ENCODE peak calls at places on chromosomes 1 and 21, in six cellular contexts. One of them, this sample, is unnamed.
A peak's percentile ranks its signal among the peaks of the same experiment; 100 is the strongest.

GRCh38 chr1:39902121-39902807 is 547 bp upstream of the MYCL start:
- DNase-seq in fibroblast of the conjunctiva: no peak
- DNase-seq in A549: peak; percentile 59
- DNase-seq in stimulated activated CD8-positive, alpha-beta memory T cell treated with anti-CD3 and anti-CD28 coated beads, Interleukin-15, amount 100 ng/mL, for 48 hours: peak; percentile 38
- DNase-seq in foreskin fibroblast: no peak
- DNase-seq in left ventricle myocardium inferior: peak; percentile 63
- DNase-seq in this sample: peak; percentile 60

GRCh38 chr1:219120625-219121544 is 52.8 kb upstream of the LYPLAL1 start:
- DNase-seq in left ventricle myocardium inferior: no peak
- DNase-seq in foreskin fibroblast: peak; percentile 92
- DNase-seq in stimulated activated CD8-positive, alpha-beta memory T cell treated with anti-CD3 and anti-CD28 coated beads, Interleukin-15, amount 100 ng/mL, for 48 hours: no peak
- DNase-seq in A549: peak; percentile 53
- DNase-seq in fibroblast of the conjunctiva: peak; percentile 96
- DNase-seq in this sample: no peak

GRCh38 chr1:181369416-181369815 is 113.9 kb upstream of the CACNA1E start:
- DNase-seq in foreskin fibroblast: no peak
- DNase-seq in fibroblast of the conjunctiva: no peak
- DNase-seq in stimulated activated CD8-positive, alpha-beta memory T cell treated with anti-CD3 and anti-CD28 coated beads, Interleukin-15, amount 100 ng/mL, for 48 hours: no peak
- DNase-seq in A549: no peak
- DNase-seq in left ventricle myocardium inferior: no peak
- DNase-seq in this sample: no peak

GRCh38 chr1:161082996-161083742 is 6.2 kb downstream of the NECTIN4 start:
- DNase-seq in A549: peak; percentile 91
- DNase-seq in fibroblast of the conjunctiva: peak; percentile 57
- DNase-seq in stimulated activated CD8-positive, alpha-beta memory T cell treated with anti-CD3 and anti-CD28 coated beads, Interleukin-15, amount 100 ng/mL, for 48 hours: no peak
- DNase-seq in left ventricle myocardium inferior: peak; percentile 57
- DNase-seq in foreskin fibroblast: peak; percentile 93
- DNase-seq in this sample: no peak

GRCh38 chr1:219568728-219569127 is 44.2 kb downstream of the ZC3H11B start:
- DNase-seq in left ventricle myocardium inferior: no peak
- DNase-seq in A549: peak; percentile 4
- DNase-seq in fibroblast of the conjunctiva: no peak
- DNase-seq in foreskin fibroblast: no peak
- DNase-seq in stimulated activated CD8-positive, alpha-beta memory T cell treated with anti-CD3 and anti-CD28 coated beads, Interleukin-15, amount 100 ng/mL, for 48 hours: no peak
- DNase-seq in this sample: no peak

GRCh38 chr1:38452246-38452645 is 405.7 kb upstream of the POU3F1 start:
- DNase-seq in fibroblast of the conjunctiva: no peak
- DNase-seq in foreskin fibroblast: no peak
- DNase-seq in left ventricle myocardium inferior: no peak
- DNase-seq in A549: no peak
- DNase-seq in stimulated activated CD8-positive, alpha-beta memory T cell treated with anti-CD3 and anti-CD28 coated beads, Interleukin-15, amount 100 ng/mL, for 48 hours: no peak
- DNase-seq in this sample: no peak

GRCh38 chr1:9651565-9652378 is at the start of gene PIK3CD:
- DNase-seq in A549: peak; percentile 22
- DNase-seq in fibroblast of the conjunctiva: no peak
- DNase-seq in stimulated activated CD8-positive, alpha-beta memory T cell treated with anti-CD3 and anti-CD28 coated beads, Interleukin-15, amount 100 ng/mL, for 48 hours: no peak
- DNase-seq in foreskin fibroblast: peak; percentile 24
- DNase-seq in left ventricle myocardium inferior: peak; percentile 27
- DNase-seq in this sample: peak; percentile 45

GRCh38 chr1:228160201-228160761 is 5.3 kb upstream of the IBA57 start:
- DNase-seq in fibroblast of the conjunctiva: no peak
- DNase-seq in stimulated activated CD8-positive, alpha-beta memory T cell treated with anti-CD3 and anti-CD28 coated beads, Interleukin-15, amount 100 ng/mL, for 48 hours: no peak
- DNase-seq in A549: no peak
- DNase-seq in left ventricle myocardium inferior: peak; percentile 10
- DNase-seq in foreskin fibroblast: no peak
- DNase-seq in this sample: no peak

GRCh38 chr1:156496211-156496761 is 4.3 kb downstream of the MEF2D start:
- DNase-seq in A549: no peak
- DNase-seq in foreskin fibroblast: no peak
- DNase-seq in left ventricle myocardium inferior: no peak
- DNase-seq in fibroblast of the conjunctiva: no peak
- DNase-seq in stimulated activated CD8-positive, alpha-beta memory T cell treated with anti-CD3 and anti-CD28 coated beads, Interleukin-15, amount 100 ng/mL, for 48 hours: no peak
- DNase-seq in this sample: no peak

GRCh38 chr1:233459968-233460367 is 132.4 kb downstream of the MAP3K21 start:
- DNase-seq in A549: no peak
- DNase-seq in stimulated activated CD8-positive, alpha-beta memory T cell treated with anti-CD3 and anti-CD28 coated beads, Interleukin-15, amount 100 ng/mL, for 48 hours: no peak
- DNase-seq in left ventricle myocardium inferior: no peak
- DNase-seq in fibroblast of the conjunctiva: no peak
- DNase-seq in foreskin fibroblast: no peak
- DNase-seq in this sample: no peak

GRCh38 chr21:46285761-46286667 is at the start of gene YBEY:
- DNase-seq in left ventricle myocardium inferior: peak; percentile 92
- DNase-seq in A549: peak; percentile 92
- DNase-seq in fibroblast of the conjunctiva: peak; percentile 81
- DNase-seq in foreskin fibroblast: peak; percentile 93
- DNase-seq in stimulated activated CD8-positive, alpha-beta memory T cell treated with anti-CD3 and anti-CD28 coated beads, Interleukin-15, amount 100 ng/mL, for 48 hours: peak; percentile 85
- DNase-seq in this sample: peak; percentile 86

GRCh38 chr1:226223157-226223785 is at the start of gene MIXL1:
- DNase-seq in left ventricle myocardium inferior: no peak
- DNase-seq in fibroblast of the conjunctiva: no peak
- DNase-seq in A549: no peak
- DNase-seq in stimulated activated CD8-positive, alpha-beta memory T cell treated with anti-CD3 and anti-CD28 coated beads, Interleukin-15, amount 100 ng/mL, for 48 hours: no peak
- DNase-seq in foreskin fibroblast: no peak
- DNase-seq in this sample: no peak

GRCh38 chr1:54475357-54476230 is 69.4 kb upstream of the SSBP3 start:
- DNase-seq in fibroblast of the conjunctiva: no peak
- DNase-seq in stimulated activated CD8-positive, alpha-beta memory T cell treated with anti-CD3 and anti-CD28 coated beads, Interleukin-15, amount 100 ng/mL, for 48 hours: no peak
- DNase-seq in foreskin fibroblast: no peak
- DNase-seq in A549: no peak
- DNase-seq in left ventricle myocardium inferior: no peak
- DNase-seq in this sample: no peak

GRCh38 chr1:116808476-116809180 is 54.4 kb downstream of the CD2 start:
- DNase-seq in A549: no peak
- DNase-seq in stimulated activated CD8-positive, alpha-beta memory T cell treated with anti-CD3 and anti-CD28 coated beads, Interleukin-15, amount 100 ng/mL, for 48 hours: no peak
- DNase-seq in foreskin fibroblast: no peak
- DNase-seq in left ventricle myocardium inferior: no peak
- DNase-seq in fibroblast of the conjunctiva: no peak
- DNase-seq in this sample: no peak

This sample was measured in stimulated activated naive CD4-positive, alpha-beta T cell treated with Interleukin-2 at 50 U/mL for 16 hours.